ENCODE peak calls at places on chromosomes 4 and X, in eight cellular contexts. A, Q, S, F, J, N, U and Z are unnamed samples.
A peak's percentile ranks its signal among the peaks of the same experiment; 100 is the strongest.

GRCh38 chr4:137343221-137343620 is 189.1 kb downstream of the PCDH18 start:
- DNase-seq in A (no peak), F (no peak), J (peak; percentile 30), S (no peak), U (no peak), N (no peak), Q (no peak), Z (no peak)

GRCh38 chrX:17075004-17075403 is 128.5 kb downstream of the REPS2 start:
- DNase-seq in A (no peak), S (no peak), N (no peak), J (no peak), U (no peak), Q (no peak), F (no peak), Z (no peak)

GRCh38 chr4:144371479-144371878 is 231.0 kb upstream of the GYPA start:
- DNase-seq in F (no peak), S (no peak), Q (no peak), U (no peak), A (no peak), J (no peak), N (no peak), Z (no peak)

GRCh38 chr4:146211440-146211839 is 2.9 kb upstream of the REELD1 start:
- DNase-seq in Q (no peak), F (no peak), A (no peak), N (no peak), S (no peak), J (no peak), U (no peak), Z (no peak)

GRCh38 chrX:69362889-69363288 is 141.2 kb upstream of the NALF2 start:
- DNase-seq in J (no peak), A (no peak), S (no peak), F (peak; percentile 73), N (no peak), Q (no peak), U (no peak), Z (no peak)

GRCh38 chr4:49032440-49033161 is 46.5 kb downstream of the CWH43 start:
- DNase-seq in U (no peak), F (peak; percentile 3), A (no peak), S (peak; percentile 8), N (no peak), Q (no peak), J (peak; percentile 27), Z (peak; percentile 19)

GRCh38 chrX:8897259-8897658 is 96.1 kb upstream of the FAM9A start:
- DNase-seq in N (no peak), Q (no peak), A (no peak), U (no peak), F (no peak), S (no peak), J (no peak), Z (peak; percentile 55)

GRCh38 chr4:175330652-175331051 is 412.5 kb downstream of the ADAM29 start:
- DNase-seq in U (no peak), Q (no peak), N (no peak), A (no peak), S (no peak), F (no peak), J (no peak), Z (no peak)

GRCh38 chr4:55125087-55125721 is at the start of gene KDR:
- DNase-seq in F (no peak), S (no peak), J (peak; percentile 83), Q (no peak), N (no peak), U (no peak), A (no peak), Z (peak; percentile 42)

GRCh38 chrX:118026631-118027030 is 90.0 kb downstream of the KLHL13 start:
- DNase-seq in N (no peak), A (no peak), U (no peak), F (no peak), J (no peak), S (no peak), Q (no peak), Z (no peak)

GRCh38 chr4:138275946-138276621 is 33.9 kb upstream of the SLC7A11 start:
- DNase-seq in Q (no peak), A (no peak), U (no peak), N (no peak), F (peak; percentile 83), J (peak; percentile 88), S (no peak), Z (peak; percentile 91)